ENCODE peak calls at places on chromosome 15, in eight cellular contexts. One of them, this sample, is unnamed.

GRCh38 chr15:59060348-59060747 is 44.6 kb upstream of the CCNB2 start:
- DNase-seq in IMR-90: no peak
- DNase-seq in neural crest cell: no peak
- DNase-seq in BJ: no peak
- DNase-seq in GM23338: no peak
- DNase-seq in Peyer's patch: no peak
- DNase-seq in nephron progenitor cell: no peak
- DNase-seq in upper lobe of right lung: no peak
- DNase-seq in this sample: no peak

GRCh38 chr15:92886229-92886628 is 13.9 kb upstream of the CHD2 start:
- DNase-seq in GM23338: no peak
- DNase-seq in Peyer's patch: no peak
- DNase-seq in neural crest cell: no peak
- DNase-seq in BJ: no peak
- DNase-seq in nephron progenitor cell: no peak
- DNase-seq in IMR-90: no peak
- DNase-seq in upper lobe of right lung: no peak
- DNase-seq in this sample: no peak

GRCh38 chr15:78056714-78057269 is 20.7 kb downstream of the TBC1D2B start:
- DNase-seq in BJ: no peak
- DNase-seq in nephron progenitor cell: no peak
- DNase-seq in GM23338: no peak
- DNase-seq in upper lobe of right lung: no peak
- DNase-seq in neural crest cell: no peak
- DNase-seq in IMR-90: peak; percentile 45
- DNase-seq in Peyer's patch: peak; percentile 43
- DNase-seq in this sample: no peak

GRCh38 chr15:59206623-59207183 is at the start of gene LDHAL6B:
- DNase-seq in nephron progenitor cell: no peak
- DNase-seq in neural crest cell: no peak
- DNase-seq in upper lobe of right lung: no peak
- DNase-seq in BJ: no peak
- DNase-seq in IMR-90: no peak
- DNase-seq in Peyer's patch: no peak
- DNase-seq in GM23338: no peak
- DNase-seq in this sample: no peak

GRCh38 chr15:39459538-39459937 is 121.3 kb upstream of the THBS1 start:
- DNase-seq in nephron progenitor cell: no peak
- DNase-seq in BJ: no peak
- DNase-seq in Peyer's patch: no peak
- DNase-seq in upper lobe of right lung: no peak
- DNase-seq in neural crest cell: no peak
- DNase-seq in IMR-90: no peak
- DNase-seq in GM23338: no peak
- DNase-seq in this sample: no peak

GRCh38 chr15:55868707-55869106 is 124.7 kb downstream of the NEDD4 start:
- DNase-seq in Peyer's patch: no peak
- DNase-seq in BJ: no peak
- DNase-seq in GM23338: no peak
- DNase-seq in nephron progenitor cell: no peak
- DNase-seq in neural crest cell: no peak
- DNase-seq in IMR-90: peak; percentile 35
- DNase-seq in upper lobe of right lung: no peak
- DNase-seq in this sample: no peak

GRCh38 chr15:47937834-47938233 is 183.0 kb upstream of the SLC24A5 start:
- DNase-seq in neural crest cell: no peak
- DNase-seq in Peyer's patch: no peak
- DNase-seq in upper lobe of right lung: no peak
- DNase-seq in nephron progenitor cell: no peak
- DNase-seq in GM23338: no peak
- DNase-seq in IMR-90: no peak
- DNase-seq in BJ: no peak
- DNase-seq in this sample: no peak

GRCh38 chr15:35437157-35437556 is 108.8 kb downstream of the DPH6 start:
- DNase-seq in Peyer's patch: no peak
- DNase-seq in GM23338: peak; percentile 54
- DNase-seq in nephron progenitor cell: no peak
- DNase-seq in BJ: no peak
- DNase-seq in upper lobe of right lung: no peak
- DNase-seq in neural crest cell: no peak
- DNase-seq in IMR-90: peak; percentile 23
- DNase-seq in this sample: no peak

GRCh38 chr15:99704444-99704838 is 28.8 kb downstream of the LYSMD4 start:
- DNase-seq in upper lobe of right lung: no peak
- DNase-seq in BJ: peak; percentile 57
- DNase-seq in Peyer's patch: no peak
- DNase-seq in nephron progenitor cell: peak; percentile 28
- DNase-seq in neural crest cell: peak; percentile 30
- DNase-seq in IMR-90: peak; percentile 90
- DNase-seq in GM23338: peak; percentile 94
- DNase-seq in this sample: peak; percentile 48

GRCh38 chr15:77897896-77898406 is 179.6 kb downstream of the TBC1D2B start:
- DNase-seq in nephron progenitor cell: no peak
- DNase-seq in IMR-90: no peak
- DNase-seq in Peyer's patch: no peak
- DNase-seq in upper lobe of right lung: peak; percentile 57
- DNase-seq in neural crest cell: no peak
- DNase-seq in GM23338: no peak
- DNase-seq in BJ: no peak
- DNase-seq in this sample: no peak

GRCh38 chr15:88131937-88132336 is 124.6 kb downstream of the NTRK3 start:
- DNase-seq in neural crest cell: no peak
- DNase-seq in upper lobe of right lung: no peak
- DNase-seq in BJ: no peak
- DNase-seq in IMR-90: no peak
- DNase-seq in nephron progenitor cell: no peak
- DNase-seq in Peyer's patch: no peak
- DNase-seq in GM23338: no peak
- DNase-seq in this sample: no peak

GRCh38 chr15:91855684-91856553 is 2.4 kb downstream of the SLCO3A1 start:
- DNase-seq in neural crest cell: no peak
- DNase-seq in nephron progenitor cell: peak; percentile 37
- DNase-seq in upper lobe of right lung: peak; percentile 75
- DNase-seq in GM23338: peak; percentile 94
- DNase-seq in BJ: no peak
- DNase-seq in Peyer's patch: no peak
- DNase-seq in IMR-90: no peak
- DNase-seq in this sample: peak; percentile 38

DNA sequence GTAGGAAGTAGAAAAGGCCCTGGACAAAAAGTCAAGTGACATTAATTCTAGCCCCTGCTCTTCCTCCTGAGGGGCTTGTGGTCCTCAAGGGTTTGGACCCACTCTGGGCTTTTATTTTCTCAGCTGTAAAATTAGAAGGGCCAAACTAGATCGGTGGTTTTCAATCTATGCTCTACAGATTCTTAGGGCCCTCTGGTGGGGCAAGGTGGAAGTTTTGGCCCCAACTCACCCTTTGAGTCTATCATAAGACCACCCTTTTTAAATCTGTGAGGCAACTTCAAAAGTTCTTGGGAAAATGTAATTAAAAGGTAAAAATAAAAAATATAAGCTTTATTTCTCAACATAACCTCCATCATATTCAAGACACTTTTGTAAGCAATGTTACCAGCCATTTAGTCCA is 25.6 kb upstream of the CFAP161 start:
- DNase-seq in upper lobe of right lung: no peak
- DNase-seq in neural crest cell: peak; percentile 16
- DNase-seq in nephron progenitor cell: peak; percentile 15
- DNase-seq in Peyer's patch: no peak
- DNase-seq in GM23338: peak; percentile 66
- DNase-seq in IMR-90: no peak
- DNase-seq in BJ: no peak
- DNase-seq in this sample: peak; percentile 43
- TF ChIP-seq CTCF in upper lobe of right lung: peak; percentile 55
- TF ChIP-seq CTCF in neural crest cell: peak; percentile 59
- TF ChIP-seq CTCF in nephron progenitor cell: peak; percentile 57
- TF ChIP-seq CTCF in Peyer's patch: peak; percentile 37
- TF ChIP-seq CTCF in GM23338: peak; percentile 54
- TF ChIP-seq CTCF in IMR-90: peak; percentile 33
- TF ChIP-seq CTCF in BJ: peak; percentile 59
- TF ChIP-seq CTCF in this sample: peak; percentile 72

GRCh38 chr15:41116116-41116871 is at the start of gene INO80:
- DNase-seq in neural crest cell: peak; percentile 95
- DNase-seq in GM23338: peak; percentile 99
- DNase-seq in BJ: peak; percentile 82
- DNase-seq in nephron progenitor cell: peak; percentile 97
- DNase-seq in Peyer's patch: peak; percentile 96
- DNase-seq in upper lobe of right lung: peak; percentile 98
- DNase-seq in IMR-90: peak; percentile 99
- DNase-seq in this sample: peak; percentile 96
- TF ChIP-seq CTCF in neural crest cell: no peak
- TF ChIP-seq CTCF in GM23338: no peak
- TF ChIP-seq CTCF in BJ: no peak
- TF ChIP-seq CTCF in nephron progenitor cell: no peak
- TF ChIP-seq CTCF in Peyer's patch: no peak
- TF ChIP-seq CTCF in upper lobe of right lung: no peak
- TF ChIP-seq CTCF in IMR-90: no peak
- TF ChIP-seq CTCF in this sample: no peak

GRCh38 chr15:89138999-89139612 is 50.9 kb downstream of the ABHD2 start:
- DNase-seq in GM23338: no peak
- DNase-seq in nephron progenitor cell: no peak
- DNase-seq in Peyer's patch: no peak
- DNase-seq in upper lobe of right lung: no peak
- DNase-seq in neural crest cell: no peak
- DNase-seq in BJ: no peak
- DNase-seq in IMR-90: peak; percentile 47
- DNase-seq in this sample: no peak

GRCh38 chr15:89141885-89142284 is 53.6 kb downstream of the ABHD2 start:
- DNase-seq in upper lobe of right lung: no peak
- DNase-seq in BJ: no peak
- DNase-seq in nephron progenitor cell: no peak
- DNase-seq in neural crest cell: no peak
- DNase-seq in Peyer's patch: no peak
- DNase-seq in IMR-90: peak; percentile 38
- DNase-seq in GM23338: no peak
- DNase-seq in this sample: no peak

GRCh38 chr15:89140595-89140994 is 52.3 kb downstream of the ABHD2 start:
- DNase-seq in GM23338: no peak
- DNase-seq in neural crest cell: no peak
- DNase-seq in upper lobe of right lung: no peak
- DNase-seq in nephron progenitor cell: no peak
- DNase-seq in IMR-90: no peak
- DNase-seq in BJ: no peak
- DNase-seq in Peyer's patch: no peak
- DNase-seq in this sample: no peak

GRCh38 chr15:89137926-89138325 is 49.7 kb downstream of the ABHD2 start:
- DNase-seq in nephron progenitor cell: no peak
- DNase-seq in upper lobe of right lung: no peak
- DNase-seq in IMR-90: no peak
- DNase-seq in GM23338: no peak
- DNase-seq in neural crest cell: no peak
- DNase-seq in BJ: no peak
- DNase-seq in Peyer's patch: no peak
- DNase-seq in this sample: no peak

GRCh38 chr15:89139613-89140499 is 51.6 kb downstream of the ABHD2 start:
- DNase-seq in nephron progenitor cell: no peak
- DNase-seq in Peyer's patch: no peak
- DNase-seq in upper lobe of right lung: no peak
- DNase-seq in IMR-90: no peak
- DNase-seq in BJ: no peak
- DNase-seq in GM23338: peak; percentile 18
- DNase-seq in neural crest cell: no peak
- DNase-seq in this sample: no peak
- TF ChIP-seq CTCF in nephron progenitor cell: no peak
- TF ChIP-seq CTCF in Peyer's patch: no peak
- TF ChIP-seq CTCF in upper lobe of right lung: no peak
- TF ChIP-seq CTCF in IMR-90: peak; percentile 14
- TF ChIP-seq CTCF in BJ: peak; percentile 37
- TF ChIP-seq CTCF in GM23338: peak; percentile 49
- TF ChIP-seq CTCF in neural crest cell: peak; percentile 13
- TF ChIP-seq CTCF in this sample: no peak

GRCh38 chr15:30941520-30941919 is 37.8 kb downstream of the FAN1 start:
- DNase-seq in BJ: no peak
- DNase-seq in nephron progenitor cell: no peak
- DNase-seq in neural crest cell: no peak
- DNase-seq in Peyer's patch: no peak
- DNase-seq in GM23338: peak; percentile 54
- DNase-seq in upper lobe of right lung: no peak
- DNase-seq in IMR-90: no peak
- DNase-seq in this sample: no peak
- TF ChIP-seq CTCF in BJ: no peak
- TF ChIP-seq CTCF in nephron progenitor cell: no peak
- TF ChIP-seq CTCF in neural crest cell: no peak
- TF ChIP-seq CTCF in Peyer's patch: no peak
- TF ChIP-seq CTCF in GM23338: peak; percentile 42
- TF ChIP-seq CTCF in upper lobe of right lung: no peak
- TF ChIP-seq CTCF in IMR-90: no peak
- TF ChIP-seq CTCF in this sample: no peak

DNA sequence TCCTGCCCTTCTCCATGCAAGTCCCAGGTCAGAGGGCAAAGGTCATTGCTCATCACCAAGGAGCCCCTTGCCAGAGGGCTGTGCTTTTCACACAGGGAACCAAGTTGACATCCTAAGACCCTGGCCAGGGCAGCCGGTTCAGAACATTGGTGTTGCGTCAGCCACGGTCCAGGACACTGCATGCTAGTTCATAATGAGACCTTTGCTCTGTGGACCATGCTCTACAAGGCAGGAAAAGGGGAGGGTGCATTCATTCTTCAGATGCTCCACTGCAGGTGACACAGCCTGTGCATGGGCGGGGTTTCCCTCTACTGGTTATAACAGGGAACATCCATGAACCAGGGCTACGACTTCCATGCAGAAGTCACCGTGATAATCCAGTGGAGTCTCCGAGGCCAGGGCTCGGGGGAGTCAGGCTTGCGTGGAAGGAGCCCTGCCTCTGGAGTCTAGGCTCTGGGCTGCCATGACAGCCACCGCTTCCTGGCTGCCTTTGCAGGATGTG is 81.6 kb downstream of the OCA2 start:
- DNase-seq in BJ: no peak
- DNase-seq in Peyer's patch: no peak
- DNase-seq in neural crest cell: no peak
- DNase-seq in upper lobe of right lung: no peak
- DNase-seq in GM23338: peak; percentile 38
- DNase-seq in nephron progenitor cell: no peak
- DNase-seq in IMR-90: no peak
- DNase-seq in this sample: no peak
- TF ChIP-seq CTCF in BJ: no peak
- TF ChIP-seq CTCF in Peyer's patch: no peak
- TF ChIP-seq CTCF in neural crest cell: peak; percentile 49
- TF ChIP-seq CTCF in upper lobe of right lung: no peak
- TF ChIP-seq CTCF in GM23338: peak; percentile 39
- TF ChIP-seq CTCF in nephron progenitor cell: no peak
- TF ChIP-seq CTCF in IMR-90: no peak
- TF ChIP-seq CTCF in this sample: peak; percentile 25

This sample was measured in endothelial cell.